ENCODE peak calls at places on chromosomes 4 and X, in ten cellular contexts. U is Peyer's patch; T is left ventricle myocardium inferior; I is right atrium auricular region; P is activated CD8-positive, alpha-beta T cell treated with anti-CD3 and anti-CD28 coated beads for 36 hours; M is choroid plexus epithelial cell; D is WTC11; X is OCI-LY7; H is B cell; W is AG04450. G is an unnamed sample.

GRCh38 chr4:139651282-139652194 is 14.1 kb upstream of the MGST2 start:
- DNase-seq in M (peak), I (peak), X (peak), H (peak), T (peak), U (peak), P (peak), W (peak), D (peak), G (peak)

GRCh38 chr4:48445704-48446103 is 37.4 kb upstream of the SLC10A4 start:
- DNase-seq in M (peak), T (no peak), W (no peak), X (peak), H (no peak), P (no peak), D (no peak), U (no peak), I (no peak), G (peak)

GRCh38 chrX:13432776-13433605 is 113.1 kb upstream of the ATXN3L start:
- DNase-seq in X (no peak), P (no peak), U (no peak), H (no peak), D (no peak), T (no peak), W (peak), I (no peak), M (peak), G (no peak)

GRCh38 chr4:134862116-134862515 is 660.5 kb upstream of the PABPC4L start:
- DNase-seq in I (no peak), M (peak), T (no peak), W (no peak), X (no peak), U (no peak), H (no peak), P (no peak), D (no peak), G (no peak)

GRCh38 chr4:190019023-190019858 is 7.8 kb downstream of the FRG2 start:
- DNase-seq in W (no peak), D (no peak), P (no peak), X (no peak), M (no peak), H (peak), T (no peak), I (no peak), U (no peak), G (no peak)

GRCh38 chrX:130778773-130779172 is 124.2 kb downstream of the ENOX2 start:
- DNase-seq in I (no peak), D (no peak), U (no peak), W (no peak), T (no peak), X (no peak), H (no peak), M (no peak), P (no peak), G (peak)

GRCh38 chr4:55012363-55013255 is 112.8 kb downstream of the KDR start:
- DNase-seq in W (no peak), P (no peak), D (no peak), I (no peak), X (no peak), U (no peak), T (no peak), M (peak), H (no peak), G (no peak)

GRCh38 chr4:77308843-77309242 is 151.8 kb downstream of the CCNG2 start:
- DNase-seq in I (no peak), P (no peak), T (no peak), X (peak), W (peak), M (peak), H (peak), U (no peak), D (no peak), G (peak)

GRCh38 chr4:153471691-153472080 is 5.5 kb downstream of the TMEM131L start:
- DNase-seq in M (no peak), I (no peak), X (peak), D (no peak), H (peak), U (peak), T (no peak), P (peak), W (no peak), G (peak)

GRCh38 chr4:99447513-99447912 is 12.4 kb upstream of the ADH7 start:
- DNase-seq in T (no peak), M (no peak), W (no peak), X (no peak), P (no peak), I (no peak), D (no peak), U (no peak), H (no peak), G (no peak)

GRCh38 chr4:40971346-40971745 is 221.6 kb downstream of the NSUN7 start:
- DNase-seq in P (no peak), H (no peak), M (no peak), T (no peak), U (no peak), W (no peak), D (no peak), X (no peak), I (no peak), G (no peak)

GRCh38 chr4:186137193-186137792 is 32.8 kb downstream of the FAM149A start:
- DNase-seq in D (no peak), H (no peak), X (peak), W (no peak), I (no peak), P (no peak), M (peak), T (no peak), U (no peak), G (peak)

GRCh38 chrX:45850197-45850774 is 649.6 kb upstream of the DIPK2B start:
- DNase-seq in H (peak), D (peak), T (no peak), X (no peak), M (peak), P (peak), I (no peak), W (no peak), U (no peak), G (peak)

GRCh38 chrX:117834076-117834475 is 282.5 kb downstream of the KLHL13 start:
- DNase-seq in M (no peak), I (no peak), W (no peak), P (no peak), D (no peak), T (no peak), U (no peak), H (no peak), X (no peak), G (no peak)

GRCh38 chr4:74042681-74043080 is 4.2 kb upstream of the CXCL3 start:
- DNase-seq in T (no peak), P (no peak), W (no peak), D (no peak), U (no peak), I (no peak), M (no peak), X (no peak), H (no peak), G (no peak)

GRCh38 chr4:952881-953573 is 20.3 kb downstream of the DGKQ start:
- DNase-seq in P (no peak), I (no peak), T (no peak), H (peak), M (no peak), W (no peak), X (no peak), U (no peak), D (no peak), G (no peak)

GRCh38 chr4:60938181-60938580 is 261.9 kb upstream of the ADGRL3 start:
- DNase-seq in H (no peak), P (no peak), U (no peak), I (no peak), X (no peak), T (no peak), M (no peak), D (no peak), W (no peak), G (no peak)

GRCh38 chrX:20325786-20326388 is 59.2 kb upstream of the RPS6KA3 start:
- DNase-seq in D (no peak), I (no peak), P (no peak), W (no peak), U (no peak), T (no peak), H (no peak), X (no peak), M (no peak), G (no peak)

GRCh38 chrX:153494541-153495361 is at the start of gene BGN:
- DNase-seq in U (no peak), T (peak), M (peak), X (no peak), D (peak), P (peak), W (no peak), H (no peak), I (no peak), G (no peak)

GRCh38 chr4:3202836-3203820 is 45.8 kb upstream of the MSANTD1 start:
- DNase-seq in T (no peak), P (peak), U (no peak), X (no peak), H (no peak), D (no peak), I (no peak), M (peak), W (no peak), G (no peak)

GRCh38 chr4:111854494-111855087 is 290.7 kb upstream of the FAM241A start:
- DNase-seq in D (no peak), X (peak), H (no peak), M (peak), W (peak), T (no peak), I (no peak), P (peak), U (no peak), G (peak)

GRCh38 chr4:101356928-101357327 is 9.6 kb upstream of the PPP3CA start:
- DNase-seq in T (no peak), U (no peak), M (peak), H (no peak), D (no peak), P (no peak), W (peak), I (no peak), X (no peak), G (peak)

GRCh38 chr4:184653650-184654049 is 4.1 kb downstream of the PRIMPOL start:
- DNase-seq in D (no peak), M (peak), H (no peak), W (peak), U (no peak), T (no peak), X (no peak), P (no peak), I (no peak), G (no peak)

GRCh38 chrX:49287665-49288064 is 15.8 kb upstream of the GAGE10 start:
- DNase-seq in D (no peak), H (no peak), X (no peak), U (no peak), W (no peak), M (no peak), I (no peak), T (no peak), P (no peak), G (no peak)

GRCh38 chr4:100635899-100636298 is 118.1 kb upstream of the EMCN start:
- DNase-seq in X (no peak), M (no peak), P (no peak), I (no peak), D (no peak), T (no peak), W (no peak), U (no peak), H (no peak), G (peak)

GRCh38 chr4:177530561-177530960 is 88.3 kb upstream of the AGA start:
- DNase-seq in P (no peak), U (no peak), X (no peak), H (no peak), I (no peak), W (no peak), M (no peak), T (no peak), D (no peak), G (no peak)
- TF ChIP-seq CTCF in P (no peak), U (no peak), X (no peak), H (no peak), I (no peak), W (no peak), M (no peak), T (no peak), D (no peak), G (no peak)

DNA sequence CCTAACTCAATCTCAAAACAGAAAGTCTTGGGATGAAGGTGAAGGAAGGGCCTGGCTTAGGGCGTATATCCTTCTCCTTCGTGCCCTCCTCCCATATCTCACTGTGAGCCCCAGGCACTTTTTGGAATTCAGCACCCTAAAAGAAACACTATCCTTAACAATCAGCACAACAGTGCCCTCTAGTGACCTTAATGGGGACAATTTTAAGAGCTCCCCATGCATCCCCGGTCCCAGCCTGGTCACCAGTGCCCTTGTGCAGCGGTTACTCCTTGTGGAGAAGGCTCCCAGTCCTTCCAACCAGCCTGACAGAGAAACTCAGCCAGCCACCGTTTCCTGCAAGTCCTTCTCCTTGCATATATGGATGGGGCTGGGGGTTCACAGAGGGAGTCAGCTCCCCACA is 4.2 kb downstream of the PAK3 start:
- DNase-seq in W (no peak), T (no peak), M (peak), I (no peak), P (peak), U (no peak), H (peak), X (peak), D (peak), G (peak)
- TF ChIP-seq CTCF in W (peak), T (peak), M (peak), I (no peak), P (peak), U (peak), H (peak), X (peak), D (peak), G (peak)

GRCh38 chrX:80285131-80285773 is 135.0 kb upstream of the TENT5D start:
- DNase-seq in D (peak), W (no peak), X (peak), H (no peak), P (peak), I (no peak), T (no peak), U (no peak), M (no peak), G (peak)

DNA sequence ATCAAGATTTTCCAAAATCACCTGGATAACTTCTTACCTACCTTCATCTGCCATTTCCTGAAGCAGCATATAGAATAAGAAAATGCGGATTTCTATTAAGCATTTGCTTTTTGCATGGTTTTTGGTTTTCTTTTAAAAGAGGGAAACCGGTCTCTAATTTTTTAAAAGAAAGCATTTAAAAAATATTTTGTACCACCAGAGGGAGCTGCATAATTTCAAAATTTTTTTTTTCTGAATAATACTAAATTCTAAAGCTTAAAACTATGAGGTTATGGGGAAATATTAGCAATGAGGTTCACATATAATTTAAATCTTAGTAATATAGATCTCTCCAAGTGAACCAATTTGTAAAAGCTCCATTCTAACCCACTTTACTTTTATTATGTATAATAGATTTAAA is 137.7 kb upstream of the TENT5D start:
- DNase-seq in P (no peak), T (no peak), I (no peak), X (no peak), U (no peak), W (no peak), H (no peak), M (no peak), D (no peak), G (no peak)
- TF ChIP-seq CTCF in P (peak), T (no peak), I (no peak), X (peak), U (no peak), W (no peak), H (no peak), M (no peak), D (no peak), G (no peak)

GRCh38 chr4:64539234-64539849 is 130.1 kb upstream of the TECRL start:
- DNase-seq in T (no peak), D (peak), X (peak), H (no peak), I (no peak), U (no peak), M (peak), W (no peak), P (peak), G (peak)
- TF ChIP-seq CTCF in T (peak), D (peak), X (peak), H (peak), I (peak), U (peak), M (peak), W (peak), P (peak), G (peak)

DNA sequence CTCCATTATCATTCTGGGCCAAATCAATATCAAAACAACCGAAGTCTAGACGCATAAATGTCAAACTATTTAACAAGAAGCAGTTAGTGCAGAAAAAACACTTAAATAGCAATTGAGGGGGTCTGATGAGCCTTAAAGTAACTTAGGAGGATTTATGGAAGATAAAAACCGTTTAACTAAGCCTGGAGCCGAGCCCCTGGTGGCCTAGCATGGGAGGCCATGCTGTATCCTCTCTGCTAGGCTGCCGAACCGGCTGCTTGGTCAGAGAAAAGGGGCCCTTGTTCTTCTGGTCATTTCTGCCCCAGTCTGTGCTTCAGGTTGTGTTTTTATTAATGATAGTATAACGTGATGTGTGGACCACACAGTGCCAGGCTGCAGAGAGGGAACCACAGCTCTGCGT is 72.4 kb downstream of the CPZ start:
- DNase-seq in X (no peak), I (no peak), W (no peak), P (no peak), U (no peak), D (no peak), M (no peak), H (no peak), T (no peak), G (no peak)
- TF ChIP-seq CTCF in X (no peak), I (no peak), W (peak), P (no peak), U (no peak), D (no peak), M (no peak), H (no peak), T (no peak), G (no peak)

GRCh38 chrX:54695816-54696487 is 102.1 kb downstream of the ITIH6 start:
- DNase-seq in T (no peak), M (no peak), W (no peak), U (no peak), X (peak), I (no peak), P (no peak), D (no peak), H (peak), G (peak)

DNA sequence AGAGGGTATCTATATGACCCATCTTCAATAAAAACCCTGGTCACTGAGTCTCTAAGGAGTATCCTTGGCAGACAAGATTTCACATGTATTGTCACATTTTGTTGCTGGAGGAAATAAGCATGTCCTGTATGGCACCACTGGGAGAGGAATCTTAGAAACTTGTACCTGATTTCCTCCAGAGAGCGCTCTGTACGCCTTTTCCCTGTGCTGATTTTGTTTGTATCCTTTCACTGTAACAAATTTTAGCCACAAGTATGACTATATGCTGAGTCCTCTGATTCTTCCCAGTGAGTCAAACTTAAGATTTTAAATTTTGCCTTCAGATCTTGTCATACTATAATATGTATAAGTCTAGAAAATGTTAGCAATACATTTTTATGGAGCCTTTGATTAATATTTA is 102.8 kb downstream of the ITIH6 start:
- DNase-seq in X (no peak), U (no peak), M (peak), I (no peak), H (no peak), P (no peak), T (no peak), W (no peak), D (no peak), G (peak)
- TF ChIP-seq CTCF in X (no peak), U (no peak), M (peak), I (no peak), H (no peak), P (no peak), T (no peak), W (no peak), D (no peak), G (peak)

GRCh38 chr4:127188847-127189246 is 443.9 kb upstream of the INTU start:
- DNase-seq in P (no peak), I (no peak), M (peak), W (no peak), T (no peak), U (no peak), H (no peak), D (no peak), X (no peak), G (peak)
- TF ChIP-seq CTCF in P (no peak), I (no peak), M (peak), W (peak), T (peak), U (no peak), H (no peak), D (no peak), X (no peak), G (no peak)

DNA sequence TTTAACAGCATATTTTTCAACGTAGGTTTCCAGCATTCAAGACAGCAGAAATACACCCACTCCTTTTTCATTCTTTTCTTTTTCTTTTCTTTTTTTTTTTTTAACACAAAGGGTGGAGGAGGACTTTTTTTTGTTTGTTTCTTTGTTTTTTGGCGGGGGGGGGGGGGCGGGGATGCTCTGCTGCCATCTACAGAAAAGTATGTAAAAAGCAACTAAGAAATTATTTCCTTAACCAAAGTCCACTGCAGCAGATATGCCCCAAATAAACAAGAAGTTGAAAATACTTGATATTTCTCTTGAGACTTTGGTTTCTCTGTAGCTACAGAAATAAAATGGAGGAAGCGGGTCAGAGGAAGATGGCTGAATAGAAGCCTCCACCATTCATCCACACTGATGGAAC is 63.2 kb upstream of the PBDC1 start:
- DNase-seq in I (no peak), M (no peak), D (no peak), T (no peak), X (no peak), P (no peak), W (no peak), H (no peak), U (no peak), G (no peak)
- TF ChIP-seq CTCF in I (no peak), M (no peak), D (no peak), T (no peak), X (no peak), P (no peak), W (no peak), H (no peak), U (no peak), G (no peak)

GRCh38 chrX:88135735-88136134 is 611.3 kb upstream of the CPXCR1 start:
- DNase-seq in H (no peak), U (no peak), D (no peak), T (no peak), X (no peak), W (no peak), M (peak), P (no peak), I (no peak), G (no peak)
- TF ChIP-seq CTCF in H (no peak), U (no peak), D (no peak), T (no peak), X (peak), W (no peak), M (no peak), P (no peak), I (no peak), G (no peak)